ENCODE peak calls at places on chromosomes 4 and X, in seven cellular contexts. W is activated T-helper 1 cell treated with anti-CD3 and anti-CD28 coated beads, Interleukin-2, amount 50 U/mL, for 16 hours; Y is myocyte; S is fibroblast of the aortic adventitia; E is activated T-cell treated with anti-CD3 and anti-CD28 coated beads, Interleukin-2, amount 50 U/mL, for 72 hours; N is cardiac septum; H is stimulated activated CD4-positive, alpha-beta T cell treated with anti-CD3 and anti-CD28 coated beads, Interleukin-4, amount 100 ng/mL, for 1 hour. P is an unnamed sample.

GRCh38 chrX:3066555-3066954 is 25.3 kb downstream of the ARSF start:
- DNase-seq in W (no peak), Y (peak; percentile 32), S (peak; percentile 0), E (no peak), N (no peak), H (no peak), P (no peak)

GRCh38 chrX:39985551-39985950 is 112.2 kb downstream of the BCOR start:
- DNase-seq in W (no peak), Y (peak; percentile 30), S (no peak), E (no peak), N (no peak), H (no peak), P (no peak)

GRCh38 chr4:187304131-187304530 is 580.5 kb upstream of the FAT1 start:
- DNase-seq in W (no peak), Y (no peak), S (no peak), E (no peak), N (no peak), H (no peak), P (no peak)

GRCh38 chr4:183223046-183223445 is 97.0 kb downstream of the CLDN22 start:
- DNase-seq in W (no peak), Y (no peak), S (no peak), E (no peak), N (no peak), H (no peak), P (no peak)

GRCh38 chrX:103828529-103828928 is 3.5 kb downstream of the RAB9B start:
- DNase-seq in W (no peak), Y (peak; percentile 12), S (no peak), E (no peak), N (no peak), H (no peak), P (no peak)

GRCh38 chrX:44305921-44306320 is 37.6 kb downstream of the EFHC2 start:
- DNase-seq in W (no peak), Y (no peak), S (no peak), E (no peak), N (no peak), H (no peak), P (no peak)

GRCh38 chr4:141573678-141574077 is 62.7 kb upstream of the IL15 start:
- DNase-seq in W (no peak), Y (no peak), S (no peak), E (no peak), N (no peak), H (no peak), P (no peak)

GRCh38 chrX:18855919-18856644 is 127.8 kb downstream of the PHKA2 start:
- DNase-seq in W (no peak), Y (peak; percentile 78), S (no peak), E (no peak), N (no peak), H (no peak), P (no peak)

GRCh38 chr4:77505275-77505957 is 100.2 kb upstream of the CXCL13 start:
- DNase-seq in W (no peak), Y (no peak), S (no peak), E (no peak), N (no peak), H (no peak), P (no peak)

P was measured in Peyer's patch.